ENCODE peak calls at places on chromosomes 2 and 18, in eight cellular contexts. Q, F, W, N, L, A, U and V are unnamed samples.

GRCh38 chr2:96514521-96514920 is 9.4 kb upstream of the NEURL3 start:
- DNase-seq in Q (no peak), F (no peak), W (no peak), N (no peak), L (no peak), A (no peak), U (peak), V (no peak)

GRCh38 chr2:146496248-146496647 is 1348.6 kb upstream of the ACVR2A start:
- DNase-seq in Q (no peak), F (no peak), W (no peak), N (no peak), L (no peak), A (no peak), U (no peak), V (no peak)

GRCh38 chr2:219775506-219775905 is 148.1 kb downstream of the SLC4A3 start:
- DNase-seq in Q (no peak), F (no peak), W (no peak), N (no peak), L (no peak), A (no peak), U (no peak), V (no peak)

GRCh38 chr18:62157843-62158242 is 29.0 kb downstream of the PIGN start:
- DNase-seq in Q (no peak), F (no peak), W (no peak), N (no peak), L (no peak), A (no peak), U (no peak), V (no peak)

GRCh38 chr2:68342470-68342869 is 22.6 kb upstream of the PLEK start:
- DNase-seq in Q (no peak), F (no peak), W (no peak), N (no peak), L (no peak), A (no peak), U (no peak), V (no peak)

GRCh38 chr2:49770919-49771318 is 616.6 kb upstream of the FSHR start:
- DNase-seq in Q (peak), F (peak), W (no peak), N (no peak), L (no peak), A (peak), U (no peak), V (no peak)

GRCh38 chr18:51647942-51648341 is 450.5 kb upstream of the MEX3C start:
- DNase-seq in Q (no peak), F (no peak), W (no peak), N (no peak), L (no peak), A (no peak), U (no peak), V (no peak)

GRCh38 chr18:2139676-2140075 is 431.6 kb downstream of the METTL4 start:
- DNase-seq in Q (no peak), F (peak), W (no peak), N (peak), L (no peak), A (no peak), U (no peak), V (peak)

GRCh38 chr2:19774788-19775156 is 127.0 kb downstream of the TTC32 start:
- DNase-seq in Q (no peak), F (no peak), W (no peak), N (no peak), L (no peak), A (no peak), U (no peak), V (peak)

GRCh38 chr2:23041443-23041842 is 343.5 kb upstream of the KLHL29 start:
- DNase-seq in Q (peak), F (no peak), W (no peak), N (no peak), L (no peak), A (no peak), U (no peak), V (no peak)

GRCh38 chr2:167406558-167406957 is 518.3 kb downstream of the XIRP2 start:
- DNase-seq in Q (no peak), F (peak), W (no peak), N (peak), L (no peak), A (no peak), U (no peak), V (peak)

GRCh38 chr2:133109772-133110171 is 439.8 kb upstream of the LYPD1 start:
- DNase-seq in Q (no peak), F (peak), W (no peak), N (peak), L (no peak), A (no peak), U (no peak), V (peak)

GRCh38 chr2:205670292-205670691 is 12.0 kb upstream of the NRP2 start:
- DNase-seq in Q (no peak), F (no peak), W (no peak), N (no peak), L (no peak), A (no peak), U (no peak), V (no peak)

GRCh38 chr18:28050561-28050960 is 126.4 kb downstream of the CDH2 start:
- DNase-seq in Q (no peak), F (no peak), W (no peak), N (no peak), L (no peak), A (no peak), U (no peak), V (no peak)

GRCh38 chr2:149143734-149144133 is 105.2 kb downstream of the LYPD6B start:
- DNase-seq in Q (no peak), F (no peak), W (no peak), N (peak), L (no peak), A (no peak), U (no peak), V (peak)

GRCh38 chr2:195695002-195695631 is 38.1 kb downstream of the SLC39A10 start:
- DNase-seq in Q (no peak), F (no peak), W (no peak), N (peak), L (no peak), A (no peak), U (no peak), V (peak)